ENCODE peak calls at places on chromosomes 5 and 9, in four cellular contexts. F, J, N and T are unnamed samples.

GRCh38 chr5:1182633-1183423 is 18.6 kb upstream of the SLC6A19 start:
- DNase-seq in J (peak), F (peak), N (peak), T (no peak)

GRCh38 chr9:36092509-36093215 is 43.9 kb upstream of the GLIPR2 start:
- DNase-seq in F (no peak), N (no peak), J (peak), T (no peak)

GRCh38 chr5:148343049-148343413 is 7.7 kb downstream of the SPINK9 start:
- DNase-seq in J (no peak), F (no peak), N (no peak), T (peak)

GRCh38 chr5:181204561-181205401 is at the start of gene TRIM7:
- DNase-seq in J (no peak), F (no peak), N (no peak), T (peak)

GRCh38 chr5:43711496-43711895 is 108.5 kb downstream of the NNT start:
- DNase-seq in F (no peak), N (no peak), J (no peak), T (peak)

GRCh38 chr5:125372694-125373621 is 626.5 kb upstream of the ZNF608 start:
- DNase-seq in J (no peak), N (no peak), F (peak), T (no peak)

GRCh38 chr5:151675225-151675955 is 11.3 kb downstream of the SPARC start:
- DNase-seq in F (no peak), N (no peak), J (no peak), T (no peak)

GRCh38 chr9:75488082-75488713 is 399.9 kb downstream of the OSTF1 start:
- DNase-seq in F (no peak), N (no peak), J (no peak), T (no peak)

GRCh38 chr9:82117528-82117927 is 129.0 kb downstream of the SPATA31D1 start:
- DNase-seq in J (no peak), N (no peak), F (peak), T (no peak)

GRCh38 chr5:170625221-170626165 is 121.7 kb downstream of the KCNIP1 start:
- DNase-seq in N (no peak), F (no peak), J (no peak), T (no peak)